ENCODE peak calls at places on chromosomes 16 and 17, in six cellular contexts. D, F, X, Y, I and K are unnamed samples.

GRCh38 chr16:10181196-10182162 is 749 bp downstream of the GRIN2A start:
- DNase-seq in D (peak), F (peak), X (peak), Y (peak), I (peak), K (no peak)

GRCh38 chr17:45230787-45231480 is 9.2 kb downstream of the FMNL1 start:
- DNase-seq in D (peak), F (peak), X (peak), Y (no peak), I (no peak), K (no peak)

GRCh38 chr17:76053230-76054111 is 18.8 kb downstream of the SRP68 start:
- DNase-seq in D (peak), F (no peak), X (peak), Y (no peak), I (no peak), K (no peak)

GRCh38 chr17:73646409-73647305 is 2.4 kb upstream of the SDK2 start:
- DNase-seq in D (no peak), F (no peak), X (no peak), Y (no peak), I (no peak), K (no peak)

GRCh38 chr16:68704232-68704867 is 32.7 kb upstream of the CDH1 start:
- DNase-seq in D (peak), F (peak), X (peak), Y (peak), I (peak), K (peak)

GRCh38 chr17:80284631-80285030 is 24.0 kb downstream of the RNF213 start:
- DNase-seq in D (no peak), F (no peak), X (no peak), Y (no peak), I (no peak), K (no peak)

GRCh38 chr17:72423718-72424117 is 302.9 kb downstream of the SOX9 start:
- DNase-seq in D (no peak), F (no peak), X (no peak), Y (no peak), I (no peak), K (no peak)

GRCh38 chr17:4949321-4950074 is 1.2 kb upstream of the PFN1 start:
- DNase-seq in D (peak), F (peak), X (peak), Y (no peak), I (peak), K (no peak)

GRCh38 chr17:50186661-50187402 is 14.6 kb downstream of the COL1A1 start:
- DNase-seq in D (no peak), F (no peak), X (peak), Y (no peak), I (no peak), K (no peak)

GRCh38 chr17:50835563-50836231 is at the start of gene WFIKKN2:
- DNase-seq in D (no peak), F (no peak), X (no peak), Y (no peak), I (no peak), K (no peak)

GRCh38 chr16:74437-75318 is 2.2 kb upstream of the RHBDF1 start:
- DNase-seq in D (no peak), F (no peak), X (no peak), Y (no peak), I (peak), K (no peak)

GRCh38 chr17:30921544-30922196 is at the start of gene ADAP2:
- DNase-seq in D (peak), F (peak), X (no peak), Y (no peak), I (peak), K (no peak)

GRCh38 chr17:56499799-56500388 is 93.6 kb upstream of the NOG start:
- DNase-seq in D (peak), F (no peak), X (peak), Y (no peak), I (no peak), K (no peak)

GRCh38 chr17:1714488-1714979 is 4.4 kb upstream of the TLCD2 start:
- DNase-seq in D (peak), F (peak), X (no peak), Y (peak), I (peak), K (peak)

GRCh38 chr17:29582767-29583166 is 6.7 kb downstream of the GIT1 start:
- DNase-seq in D (no peak), F (no peak), X (no peak), Y (no peak), I (no peak), K (no peak)

GRCh38 chr17:76264425-76264754 is 758 bp upstream of the UBALD2 start:
- DNase-seq in D (no peak), F (no peak), X (no peak), Y (no peak), I (no peak), K (no peak)

GRCh38 chr17:81267390-81268067 is 27.6 kb downstream of the SLC38A10 start:
- DNase-seq in D (no peak), F (no peak), X (no peak), Y (no peak), I (no peak), K (no peak)

GRCh38 chr16:16828913-16829398 is 450.0 kb downstream of the NPIPA7 start:
- DNase-seq in D (no peak), F (no peak), X (no peak), Y (no peak), I (no peak), K (no peak)

GRCh38 chr17:39861235-39861634 is 2.9 kb downstream of the IKZF3 start:
- DNase-seq in D (no peak), F (no peak), X (no peak), Y (no peak), I (no peak), K (no peak)
- H3K4me3 ChIP-seq in D (no peak), F (no peak), X (no peak), Y (no peak), I (no peak), K (no peak)

DNA sequence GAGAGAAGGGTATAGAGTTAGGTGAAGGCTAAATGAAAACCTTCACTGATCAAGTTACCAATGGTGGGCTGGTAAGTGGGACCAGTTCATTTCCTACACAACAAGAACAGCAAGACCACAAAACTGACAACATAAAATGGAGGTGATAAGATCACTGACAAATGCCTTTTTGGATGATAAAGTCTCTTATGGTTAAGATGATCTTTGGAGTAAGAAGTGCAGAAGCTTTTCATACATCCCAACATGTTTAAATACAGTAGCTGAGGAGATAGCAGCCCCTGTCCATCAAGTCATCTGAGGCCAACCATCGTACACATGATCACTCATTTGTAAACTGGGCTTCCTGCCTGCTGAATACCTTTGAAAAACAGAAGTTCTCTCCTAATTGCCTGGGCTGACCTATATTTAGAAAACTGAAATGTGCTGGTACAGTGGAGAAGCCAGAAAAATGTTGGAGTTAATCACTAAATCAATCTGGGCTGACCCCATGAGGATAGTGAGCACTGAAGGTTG is 259.0 kb upstream of the ZFHX3 start:
- DNase-seq in D (no peak), F (no peak), X (no peak), Y (no peak), I (no peak), K (no peak)
- H3K4me3 ChIP-seq in D (no peak), F (no peak), X (no peak), Y (no peak), I (no peak), K (no peak)

GRCh38 chr16:11582157-11582814 is 4.4 kb downstream of the LITAF start:
- DNase-seq in D (no peak), F (no peak), X (no peak), Y (no peak), I (no peak), K (no peak)
- H3K4me3 ChIP-seq in D (no peak), F (no peak), X (no peak), Y (no peak), I (no peak), K (no peak)

DNA sequence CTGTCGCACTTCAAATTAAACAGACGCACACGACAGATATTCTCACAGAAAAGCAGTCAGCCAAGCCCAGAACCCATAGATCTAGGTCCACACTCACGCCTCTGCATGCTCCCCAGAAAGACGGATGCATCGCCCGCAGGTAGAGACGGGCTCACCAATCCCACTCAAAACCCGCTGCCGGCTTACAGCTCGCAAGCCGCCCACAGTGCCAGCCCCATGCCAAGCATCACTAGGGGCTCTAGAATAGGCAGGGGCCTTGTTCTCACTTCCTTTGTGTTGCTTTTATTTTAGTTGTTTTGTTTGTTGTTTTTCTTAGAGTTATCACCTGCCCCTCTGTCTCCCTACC is 336 bp upstream of the BMERB1 start:
- DNase-seq in D (no peak), F (no peak), X (no peak), Y (no peak), I (no peak), K (no peak)
- H3K4me3 ChIP-seq in D (no peak), F (peak), X (peak), Y (peak), I (peak), K (peak)

GRCh38 chr16:88366032-88366703 is 16.6 kb upstream of the ZNF469 start:
- DNase-seq in D (no peak), F (no peak), X (no peak), Y (no peak), I (no peak), K (no peak)
- H3K4me3 ChIP-seq in D (no peak), F (no peak), X (no peak), Y (no peak), I (no peak), K (no peak)

GRCh38 chr16:85437161-85438052 is 175.7 kb upstream of the GSE1 start:
- DNase-seq in D (peak), F (no peak), X (peak), Y (no peak), I (peak), K (no peak)
- H3K4me3 ChIP-seq in D (no peak), F (no peak), X (no peak), Y (no peak), I (no peak), K (no peak)

GRCh38 chr17:19992803-19993713 is 15.4 kb upstream of the AKAP10 start:
- DNase-seq in D (peak), F (peak), X (peak), Y (peak), I (peak), K (peak)
- H3K4me3 ChIP-seq in D (no peak), F (no peak), X (no peak), Y (no peak), I (no peak), K (peak)